ENCODE peak calls at places on chromosomes 1 and 21, in eight cellular contexts. Z is CD8-positive, alpha-beta memory T cell; D is heart left ventricle; G is lower lobe of right lung; W is cardiac muscle cell; N is tibial nerve; Y is sigmoid colon; E is small intestine. I is an unnamed sample.

GRCh38 chr1:158003409-158003805 is 10.0 kb downstream of the KIRREL1 start:
- DNase-seq in N (no peak), G (no peak), Y (no peak), D (no peak), Z (no peak), W (peak; percentile 74), E (no peak), I (peak; percentile 56)

GRCh38 chr1:89261926-89262540 is 10.6 kb downstream of the GBP5 start:
- DNase-seq in E (no peak), Z (no peak), W (peak; percentile 40), N (no peak), D (peak; percentile 46), G (no peak), Y (no peak), I (no peak)

GRCh38 chr1:241611063-241611462 is 29.1 kb downstream of the CHML start:
- DNase-seq in Y (no peak), N (no peak), W (peak; percentile 75), E (peak; percentile 87), Z (no peak), D (no peak), G (no peak), I (no peak)

GRCh38 chr21:32329776-32330175 is 31.1 kb downstream of the MRAP start:
- DNase-seq in W (peak; percentile 11), N (no peak), Z (no peak), E (no peak), Y (peak; percentile 12), G (no peak), D (no peak), I (no peak)

GRCh38 chr1:216221260-216221700 is 202.0 kb downstream of the USH2A start:
- DNase-seq in D (no peak), G (no peak), E (peak; percentile 71), Y (no peak), N (no peak), Z (no peak), W (peak; percentile 78), I (peak; percentile 74)

GRCh38 chr1:109240158-109241152 is 8.9 kb upstream of the CELSR2 start:
- DNase-seq in Z (no peak), Y (peak; percentile 84), G (no peak), W (peak; percentile 76), D (peak; percentile 83), E (peak; percentile 35), N (peak; percentile 50), I (peak; percentile 65)

GRCh38 chr1:220527279-220528048 is 472 bp upstream of the MARK1 start:
- DNase-seq in E (peak; percentile 15), Z (no peak), Y (peak; percentile 67), W (peak; percentile 2), N (no peak), D (peak; percentile 60), G (no peak), I (no peak)

GRCh38 chr1:177932123-177932522 is 37.7 kb downstream of the SEC16B start:
- DNase-seq in G (no peak), D (no peak), W (no peak), N (no peak), Z (no peak), E (no peak), Y (no peak), I (no peak)

GRCh38 chr1:241918879-241919278 is 38.7 kb upstream of the BECN2 start:
- DNase-seq in D (peak; percentile 28), Z (no peak), E (no peak), W (peak; percentile 71), N (no peak), G (no peak), Y (no peak), I (no peak)

GRCh38 chr1:212625781-212626450 is 17.4 kb downstream of the ATF3 start:
- DNase-seq in D (no peak), G (no peak), Z (no peak), W (no peak), N (no peak), Y (no peak), E (no peak), I (no peak)

GRCh38 chr1:225617479-225617878 is 35.4 kb downstream of the ENAH start:
- DNase-seq in Y (no peak), N (no peak), E (peak; percentile 76), W (no peak), Z (no peak), G (no peak), D (no peak), I (no peak)

GRCh38 chr1:36172017-36172747 is 16.2 kb downstream of the MAP7D1 start:
- DNase-seq in D (no peak), Z (no peak), E (no peak), W (no peak), Y (no peak), G (no peak), N (no peak), I (no peak)

GRCh38 chr1:30418426-30419245 is 304.7 kb downstream of the MATN1 start:
- DNase-seq in Y (no peak), N (no peak), D (no peak), E (no peak), Z (no peak), G (no peak), W (no peak), I (no peak)

GRCh38 chr1:234573711-234574299 is 36.2 kb downstream of the IRF2BP2 start:
- DNase-seq in W (peak; percentile 64), D (no peak), G (no peak), Z (no peak), N (no peak), Y (no peak), E (no peak), I (no peak)

GRCh38 chr21:42218836-42219605 is at the start of gene ABCG1:
- DNase-seq in Z (peak; percentile 43), G (peak; percentile 71), W (peak; percentile 33), Y (peak; percentile 79), D (peak; percentile 62), E (peak; percentile 58), N (no peak), I (peak; percentile 32)

GRCh38 chr21:42220138-42220701 is 1.3 kb downstream of the ABCG1 start:
- DNase-seq in D (peak; percentile 74), Y (peak; percentile 89), N (no peak), E (peak; percentile 90), W (peak; percentile 72), G (peak; percentile 72), Z (peak; percentile 62), I (no peak)

GRCh38 chr21:42221581-42222345 is 2.8 kb downstream of the ABCG1 start:
- DNase-seq in Z (no peak), W (peak; percentile 87), G (no peak), E (no peak), D (no peak), N (no peak), Y (peak; percentile 86), I (no peak)

GRCh38 chr21:42222386-42222785 is 3.4 kb downstream of the ABCG1 start:
- DNase-seq in G (no peak), D (no peak), E (no peak), Z (no peak), Y (peak; percentile 50), N (no peak), W (no peak), I (no peak)

DNA sequence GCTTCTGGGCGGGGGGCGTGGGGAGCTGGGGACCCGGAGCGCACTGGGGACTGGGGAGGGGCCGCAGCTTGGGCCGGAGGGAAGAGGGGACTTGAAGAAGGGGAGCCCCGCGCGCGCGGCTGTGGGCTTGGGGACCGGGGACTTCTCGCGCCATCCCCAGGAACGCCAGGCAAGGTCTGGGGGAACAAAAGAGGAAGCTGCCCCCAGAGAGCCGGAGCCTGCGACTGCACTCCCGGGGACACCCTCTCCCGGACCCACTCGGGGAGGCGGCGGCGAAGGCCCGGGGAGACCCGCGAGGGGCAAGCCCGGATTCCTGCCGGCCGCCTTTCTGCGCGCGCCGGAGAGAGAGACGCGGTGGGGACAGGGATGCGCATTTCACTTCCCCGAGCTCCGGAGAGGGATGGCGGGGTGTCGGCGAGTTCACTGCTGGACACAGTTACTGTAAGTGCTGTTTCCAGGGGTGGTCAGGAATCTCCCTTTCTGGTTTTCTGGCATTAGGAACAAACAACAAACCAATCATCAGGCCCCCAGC is 732 bp downstream of the ABCG1 start:
- DNase-seq in W (peak; percentile 17), Z (peak; percentile 16), N (no peak), D (peak; percentile 49), Y (peak; percentile 81), G (peak; percentile 69), E (no peak), I (no peak)
- H3K4me3 ChIP-seq in W (peak overlapping the region; percentile 78), Z (peak overlapping the region; percentile 83), N (peak overlapping the region; percentile 65), D (peak overlapping the region; percentile 61), Y (peak overlapping the region; percentile 74), G (peak overlapping the region; percentile 73), E (peak overlapping the region; percentile 55), I (no peak overlapping the region)

DNA sequence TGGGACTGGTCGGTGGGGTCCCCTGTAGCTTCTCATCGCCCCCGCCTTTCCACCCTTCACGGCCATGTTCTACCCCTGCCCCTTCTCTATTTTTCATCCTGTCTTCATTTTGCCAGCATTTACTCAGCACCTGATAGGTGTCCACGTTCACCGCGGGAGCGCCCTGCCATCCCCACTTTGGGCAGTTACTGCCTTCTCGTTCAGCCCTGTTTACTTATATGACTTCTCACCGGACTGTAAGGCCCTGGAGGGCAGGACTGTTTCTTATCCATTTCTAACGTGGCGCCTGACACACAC is 380 bp downstream of the MFN2 start:
- DNase-seq in G (no peak), N (no peak), Y (no peak), D (no peak), Z (no peak), W (no peak), E (no peak), I (no peak)
- H3K4me1 ChIP-seq in G (peaks cover 36% of the 10 kb centered on the region), N (peaks cover 6% of the 10 kb centered on the region), Y (peaks cover 64% of the 10 kb centered on the region), D (peaks cover 54% of the 10 kb centered on the region), Z (peaks cover 33% of the 10 kb centered on the region), W (peaks cover 14% of the 10 kb centered on the region), E (peaks cover 3% of the 10 kb centered on the region), I (peaks cover 11% of the 10 kb centered on the region)

GRCh38 chr1:18264450-18265000 is 156.9 kb downstream of the IGSF21 start:
- DNase-seq in N (no peak), G (no peak), W (no peak), E (no peak), Y (no peak), D (no peak), Z (no peak), I (no peak)
- H3K27me3 ChIP-seq in N (no peaks in the 10 kb centered on the region), G (peaks cover 18% of the 10 kb centered on the region), W (peaks cover 19% of the 10 kb centered on the region), E (peaks cover 4% of the 10 kb centered on the region), Y (no peaks in the 10 kb centered on the region), D (no peaks in the 10 kb centered on the region), Z (no peaks in the 10 kb centered on the region), I (peaks cover 30% of the 10 kb centered on the region)

GRCh38 chr1:185644531-185644930 is 89.7 kb upstream of the HMCN1 start:
- DNase-seq in G (no peak), Y (no peak), Z (no peak), W (no peak), E (no peak), N (no peak), D (no peak), I (no peak)

GRCh38 chr1:185645686-185646085 is 88.5 kb upstream of the HMCN1 start:
- DNase-seq in W (peak; percentile 8), D (no peak), G (no peak), N (no peak), E (no peak), Z (no peak), Y (no peak), I (no peak)

GRCh38 chr1:185646202-185646683 is 87.9 kb upstream of the HMCN1 start:
- DNase-seq in W (peak; percentile 99), E (peak; percentile 97), Z (no peak), N (no peak), D (peak; percentile 39), G (no peak), Y (no peak), I (peak; percentile 98)

GRCh38 chr1:185648858-185649589 is 85.2 kb upstream of the HMCN1 start:
- DNase-seq in Z (no peak), G (no peak), E (no peak), Y (no peak), D (no peak), W (no peak), N (no peak), I (no peak)

GRCh38 chr1:185645201-185645640 is 89.0 kb upstream of the HMCN1 start:
- DNase-seq in E (no peak), D (no peak), W (peak; percentile 56), Z (no peak), Y (no peak), N (no peak), G (no peak), I (peak; percentile 75)
- H3K4me3 ChIP-seq in E (no peak overlapping the region), D (no peak overlapping the region), W (no peak overlapping the region), Z (no peak overlapping the region), Y (no peak overlapping the region), N (no peak overlapping the region), G (no peak overlapping the region), I (no peak overlapping the region)